ENCODE peak calls at places on chromosomes 3 and 15, in five cellular contexts. V is adipocyte, W is iPS DF 6.9, F is A549, X is MM.1S. A is an unnamed sample.

GRCh38 chr3:23198801-23199200 is 4.3 kb upstream of the UBE2E2 start:
- DNase-seq in W (no peak), X (no peak), V (peak), F (no peak), A (no peak)

GRCh38 chr15:61275901-61276300 is 46.8 kb upstream of the RORA start:
- DNase-seq in V (no peak), F (no peak), W (no peak), X (no peak), A (no peak)

GRCh38 chr3:31448035-31448881 is 84.5 kb upstream of the STT3B start:
- DNase-seq in W (peak), X (peak), V (no peak), F (no peak), A (no peak)

GRCh38 chr15:25057574-25057973 is 102.8 kb downstream of the SNRPN start:
- DNase-seq in X (no peak), V (no peak), F (no peak), W (no peak), A (no peak)

GRCh38 chr15:61879219-61879618 is 181.0 kb downstream of the VPS13C start:
- DNase-seq in F (no peak), W (no peak), X (no peak), V (no peak), A (no peak)

GRCh38 chr3:72054976-72055375 is 270.0 kb upstream of the PROK2 start:
- DNase-seq in F (no peak), X (no peak), V (no peak), W (no peak), A (no peak)

GRCh38 chr3:38131621-38132369 is 5.1 kb downstream of the ACAA1 start:
- DNase-seq in W (no peak), X (peak), F (peak), V (peak), A (no peak)

GRCh38 chr3:192303235-192303634 is 424.1 kb downstream of the FGF12 start:
- DNase-seq in X (no peak), V (no peak), F (no peak), W (no peak), A (no peak)

GRCh38 chr3:194956697-194957396 is 271.2 kb downstream of the FAM43A start:
- DNase-seq in X (no peak), V (no peak), F (no peak), W (no peak), A (no peak)

GRCh38 chr3:179921500-179921899 is 115.2 kb downstream of the PEX5L start:
- DNase-seq in V (no peak), F (no peak), X (no peak), W (no peak), A (no peak)

GRCh38 chr3:118347781-118348557 is 686.7 kb downstream of the IGSF11 start:
- DNase-seq in X (no peak), W (no peak), V (no peak), F (no peak), A (no peak)

GRCh38 chr3:151307131-151307530 is 9.5 kb downstream of the GPR87 start:
- DNase-seq in W (no peak), F (no peak), V (no peak), X (no peak), A (no peak)

GRCh38 chr3:111809196-111809595 is 49.9 kb upstream of the PHLDB2 start:
- DNase-seq in V (peak), W (no peak), F (no peak), X (no peak), A (no peak)

GRCh38 chr15:49265911-49266310 is 95.9 kb downstream of the GALK2 start:
- DNase-seq in X (peak), F (no peak), W (no peak), V (no peak), A (no peak)

GRCh38 chr3:51942603-51943450 is 664 bp downstream of the PARP3 start:
- DNase-seq in V (peak), X (peak), F (peak), W (no peak), A (no peak)

GRCh38 chr3:172562881-172563835 is 39.9 kb upstream of the TNFSF10 start:
- DNase-seq in X (no peak), F (no peak), V (peak), W (no peak), A (no peak)
- H3K4me3 ChIP-seq in X (no peak), F (peak), V (peak), W (no peak), A (peak)

GRCh38 chr3:156158656-156159295 is 38.4 kb downstream of the KCNAB1 start:
- DNase-seq in W (no peak), V (no peak), F (no peak), X (no peak), A (no peak)

GRCh38 chr3:156161172-156161571 is 40.8 kb downstream of the KCNAB1 start:
- DNase-seq in W (no peak), F (no peak), V (no peak), X (no peak), A (no peak)

DNA sequence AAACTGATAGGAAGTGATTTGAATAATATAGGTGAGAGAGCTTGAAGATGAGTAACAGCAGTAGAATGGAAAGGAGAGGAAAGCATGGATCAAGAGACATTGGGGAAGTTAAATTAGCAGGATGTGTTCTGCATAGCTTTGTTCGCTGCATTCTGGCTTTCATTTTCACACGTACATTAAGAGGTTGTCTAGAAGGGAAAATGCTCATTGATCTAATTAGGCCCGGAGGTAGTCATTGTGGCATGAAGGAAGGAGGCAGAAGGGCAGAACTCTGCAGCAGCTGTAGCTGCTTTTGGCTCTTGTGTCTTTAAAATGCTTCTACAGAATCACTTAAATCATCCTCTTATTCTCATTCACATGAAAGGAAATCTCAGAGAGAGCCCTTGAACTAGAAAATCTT is 40.3 kb downstream of the KCNAB1 start:
- DNase-seq in F (no peak), V (no peak), X (peak), W (no peak), A (no peak)
- H3K4me3 ChIP-seq in F (no peak), V (no peak), X (peak), W (no peak), A (no peak)

DNA sequence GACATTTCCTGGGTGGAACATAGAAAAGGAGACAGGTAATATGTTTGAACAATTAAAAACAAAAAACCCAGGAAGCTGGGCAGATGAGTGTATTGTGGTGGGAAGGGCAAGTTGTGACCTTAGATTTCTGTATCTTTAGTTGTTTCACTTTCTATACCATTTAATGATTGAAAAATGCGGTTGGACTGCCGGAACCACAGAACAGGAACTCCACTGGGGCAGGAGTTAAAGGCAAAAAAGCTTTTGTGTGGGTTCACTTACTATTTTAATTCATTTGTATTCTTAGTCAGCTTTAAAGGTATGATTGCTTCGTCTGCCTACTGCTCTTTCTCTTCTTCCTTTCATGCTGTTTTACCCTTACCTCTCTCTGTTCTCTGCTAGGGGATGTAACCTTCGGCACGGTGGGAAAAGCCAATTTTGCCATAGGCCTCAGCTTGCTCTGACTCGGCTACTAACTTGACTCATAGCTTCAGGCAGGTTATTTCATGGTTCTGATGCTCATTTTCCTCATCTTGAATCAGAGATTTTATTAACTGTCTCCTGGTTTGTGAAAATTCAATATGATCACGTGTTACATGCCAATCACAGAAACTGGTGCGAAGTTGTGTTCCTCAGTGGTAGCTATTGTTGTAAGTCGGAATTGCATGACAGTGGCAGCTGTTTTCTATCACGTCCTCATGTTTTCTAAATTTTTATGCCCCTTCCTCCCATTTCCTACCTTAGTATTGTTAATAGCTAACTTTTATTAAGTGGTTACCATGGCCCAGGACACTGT is 1.6 kb upstream of the MCTP2 start:
- DNase-seq in W (no peak), F (no peak), X (peak), V (no peak), A (no peak)
- H3K4me3 ChIP-seq in W (no peak), F (no peak), X (peak), V (peak), A (peak)

GRCh38 chr3:184637705-184638104 is 74.2 kb downstream of the MAGEF1 start:
- DNase-seq in F (no peak), X (no peak), W (no peak), V (peak), A (no peak)
- H3K4me3 ChIP-seq in F (no peak), X (no peak), W (no peak), V (no peak), A (no peak)

DNA sequence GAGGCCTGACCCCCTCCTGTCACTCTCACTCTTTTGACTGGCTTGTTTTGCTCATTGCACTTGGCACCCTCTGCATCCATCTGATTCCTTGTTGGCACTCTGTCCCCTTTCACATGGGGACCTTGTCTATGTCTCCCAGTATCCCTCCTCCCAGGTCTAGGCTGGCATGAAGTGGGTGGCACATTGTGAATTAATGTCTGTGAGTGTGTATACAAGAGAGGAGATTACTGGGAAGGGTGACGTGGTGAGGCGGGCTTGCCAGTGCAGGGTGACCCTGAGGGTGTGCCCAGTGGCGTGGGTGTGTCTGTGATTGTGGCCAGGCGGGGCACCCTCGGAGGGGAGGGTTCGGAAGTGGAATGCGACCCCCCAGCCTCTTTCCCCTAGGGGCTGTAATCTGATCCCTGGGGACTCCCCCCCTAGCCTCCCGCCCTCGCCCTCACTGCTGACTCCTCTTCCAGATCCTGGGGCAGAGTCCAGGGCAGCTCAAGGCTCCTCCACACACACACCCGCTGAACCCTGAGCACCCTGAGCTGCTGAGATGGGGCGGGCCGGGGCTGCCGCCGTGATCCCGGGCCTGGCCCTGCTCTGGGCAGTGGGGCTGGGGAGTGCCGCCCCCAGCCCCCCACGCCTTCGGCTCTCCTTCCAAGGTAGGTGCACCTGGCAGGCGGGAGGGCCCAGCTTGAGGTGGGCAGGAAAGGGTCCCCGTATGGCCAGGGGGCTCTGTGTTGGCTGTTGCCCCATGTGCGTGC is at the start of gene SEMA3B:
- DNase-seq in W (no peak), V (peak), F (peak), X (no peak), A (no peak)
- H3K4me3 ChIP-seq in W (no peak), V (no peak), F (peak), X (no peak), A (no peak)